ENCODE peak calls at places on chromosome 21, in five cellular contexts. One of them, this sample, is unnamed. For H3K9me3, the result is how much of the 10 kb centered on the place peaks cover.

GRCh38 chr21:31900121-31900895 is 27.5 kb downstream of the HUNK start:
- DNase-seq in uterus: no peak
- DNase-seq in cardiac muscle cell: no peak
- DNase-seq in ascending aorta: no peak
- DNase-seq in suprapubic skin: peak
- DNase-seq in this sample: peak

GRCh38 chr21:33171584-33172169 is 58.1 kb upstream of the IFNAR2 start:
- DNase-seq in uterus: no peak
- DNase-seq in cardiac muscle cell: no peak
- DNase-seq in ascending aorta: no peak
- DNase-seq in suprapubic skin: no peak
- DNase-seq in this sample: no peak

GRCh38 chr21:32843561-32843960 is 72.0 kb upstream of the PAXBP1 start:
- DNase-seq in uterus: no peak
- DNase-seq in cardiac muscle cell: no peak
- DNase-seq in ascending aorta: no peak
- DNase-seq in suprapubic skin: no peak
- DNase-seq in this sample: peak

GRCh38 chr21:41258617-41259016 is 58.0 kb upstream of the FAM3B start:
- DNase-seq in uterus: no peak
- DNase-seq in cardiac muscle cell: no peak
- DNase-seq in ascending aorta: no peak
- DNase-seq in suprapubic skin: no peak
- DNase-seq in this sample: peak

GRCh38 chr21:15433091-15433490 is 296.7 kb upstream of the USP25 start:
- DNase-seq in uterus: no peak
- DNase-seq in cardiac muscle cell: no peak
- DNase-seq in ascending aorta: no peak
- DNase-seq in suprapubic skin: no peak
- DNase-seq in this sample: no peak

GRCh38 chr21:28541371-28542112 is 451.1 kb downstream of the LTN1 start:
- DNase-seq in uterus: no peak
- DNase-seq in cardiac muscle cell: no peak
- DNase-seq in ascending aorta: no peak
- DNase-seq in suprapubic skin: no peak
- DNase-seq in this sample: no peak

GRCh38 chr21:31133243-31133830 is 95.1 kb upstream of the KRTAP19-8 start:
- DNase-seq in uterus: no peak
- DNase-seq in cardiac muscle cell: no peak
- DNase-seq in ascending aorta: no peak
- DNase-seq in suprapubic skin: no peak
- DNase-seq in this sample: no peak

GRCh38 chr21:31530918-31531705 is 128.4 kb upstream of the SOD1 start:
- DNase-seq in uterus: no peak
- DNase-seq in cardiac muscle cell: peak
- DNase-seq in ascending aorta: no peak
- DNase-seq in suprapubic skin: no peak
- DNase-seq in this sample: no peak

GRCh38 chr21:33127154-33127893 is 57.4 kb downstream of the OLIG1 start:
- DNase-seq in uterus: peak
- DNase-seq in cardiac muscle cell: peak
- DNase-seq in ascending aorta: no peak
- DNase-seq in suprapubic skin: no peak
- DNase-seq in this sample: peak

GRCh38 chr21:33025106-33025470 is 647 bp upstream of the OLIG2 start:
- DNase-seq in uterus: no peak
- DNase-seq in cardiac muscle cell: no peak
- DNase-seq in ascending aorta: no peak
- DNase-seq in suprapubic skin: no peak
- DNase-seq in this sample: no peak

GRCh38 chr21:43289966-43290365 is 121.2 kb downstream of the CRYAA start:
- DNase-seq in uterus: no peak
- DNase-seq in cardiac muscle cell: no peak
- DNase-seq in ascending aorta: no peak
- DNase-seq in suprapubic skin: no peak
- DNase-seq in this sample: no peak

DNA sequence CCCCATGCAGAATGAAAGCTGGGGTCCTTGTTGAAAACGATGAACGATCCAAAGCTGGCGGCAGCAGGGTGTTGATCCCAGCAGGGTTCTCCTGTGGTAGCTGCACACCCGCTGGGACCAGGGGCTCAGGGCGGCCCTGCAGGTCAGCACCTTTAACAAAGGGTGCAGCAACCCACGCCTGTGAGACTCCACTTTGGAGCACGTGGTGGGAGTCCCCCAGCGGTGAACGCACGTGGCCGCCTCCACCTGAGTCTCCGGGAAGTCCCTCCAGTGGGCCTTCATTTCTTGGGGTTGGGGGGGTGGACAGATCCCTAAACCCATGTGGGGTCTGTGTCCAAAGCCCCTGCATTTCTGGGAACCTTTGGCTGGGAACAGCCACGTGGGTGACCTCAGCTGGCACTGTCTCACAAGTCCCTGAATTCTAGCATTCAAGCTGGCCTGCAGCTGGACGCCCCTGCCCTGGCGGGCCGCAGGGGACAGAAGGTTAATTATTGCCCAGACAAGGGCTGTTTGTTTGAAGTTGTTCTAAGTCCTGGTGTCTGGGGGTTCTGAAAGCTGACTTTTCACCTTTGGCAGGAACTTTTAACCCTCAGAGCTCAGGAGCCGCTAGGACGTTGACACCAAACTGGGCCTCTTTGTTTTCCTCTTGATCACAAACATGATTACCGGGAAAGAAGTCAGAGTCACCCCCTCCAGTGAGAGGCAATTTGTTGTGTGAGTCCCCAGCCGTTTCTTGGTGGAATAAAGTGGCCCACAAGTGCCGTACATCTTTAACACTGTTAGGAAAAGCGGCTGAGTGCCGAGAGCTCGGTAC is 64.5 kb downstream of the COL18A1 start:
- DNase-seq in uterus: no peak
- DNase-seq in cardiac muscle cell: no peak
- DNase-seq in ascending aorta: no peak
- DNase-seq in suprapubic skin: no peak
- DNase-seq in this sample: no peak
- H3K27ac ChIP-seq in uterus: peak
- H3K27ac ChIP-seq in cardiac muscle cell: no peak
- H3K27ac ChIP-seq in ascending aorta: peak
- H3K27ac ChIP-seq in suprapubic skin: peak
- H3K27ac ChIP-seq in this sample: peak

GRCh38 chr21:44405948-44406872 is 49.1 kb upstream of the LRRC3 start:
- DNase-seq in uterus: no peak
- DNase-seq in cardiac muscle cell: no peak
- DNase-seq in ascending aorta: no peak
- DNase-seq in suprapubic skin: no peak
- DNase-seq in this sample: no peak

GRCh38 chr21:44405091-44405947 is 50.0 kb upstream of the LRRC3 start:
- DNase-seq in uterus: no peak
- DNase-seq in cardiac muscle cell: no peak
- DNase-seq in ascending aorta: no peak
- DNase-seq in suprapubic skin: no peak
- DNase-seq in this sample: no peak

GRCh38 chr21:44408226-44408625 is 47.1 kb upstream of the LRRC3 start:
- DNase-seq in uterus: no peak
- DNase-seq in cardiac muscle cell: no peak
- DNase-seq in ascending aorta: no peak
- DNase-seq in suprapubic skin: no peak
- DNase-seq in this sample: no peak

GRCh38 chr21:44406953-44407352 is 48.4 kb upstream of the LRRC3 start:
- DNase-seq in uterus: no peak
- DNase-seq in cardiac muscle cell: no peak
- DNase-seq in ascending aorta: no peak
- DNase-seq in suprapubic skin: no peak
- DNase-seq in this sample: no peak

GRCh38 chr21:44407493-44407892 is 47.8 kb upstream of the LRRC3 start:
- DNase-seq in uterus: no peak
- DNase-seq in cardiac muscle cell: no peak
- DNase-seq in ascending aorta: no peak
- DNase-seq in suprapubic skin: no peak
- DNase-seq in this sample: no peak
- H3K9me3 ChIP-seq in uterus: under half
- H3K9me3 ChIP-seq in cardiac muscle cell: under half
- H3K9me3 ChIP-seq in ascending aorta: under half
- H3K9me3 ChIP-seq in suprapubic skin: under half
- H3K9me3 ChIP-seq in this sample: under half

GRCh38 chr21:45439171-45439872 is 34.4 kb downstream of the COL18A1 start:
- DNase-seq in uterus: peak
- DNase-seq in cardiac muscle cell: peak
- DNase-seq in ascending aorta: no peak
- DNase-seq in suprapubic skin: peak
- DNase-seq in this sample: peak

GRCh38 chr21:45436371-45437040 is 31.5 kb downstream of the COL18A1 start:
- DNase-seq in uterus: no peak
- DNase-seq in cardiac muscle cell: no peak
- DNase-seq in ascending aorta: no peak
- DNase-seq in suprapubic skin: no peak
- DNase-seq in this sample: no peak

GRCh38 chr21:45440736-45441350 is 35.9 kb downstream of the COL18A1 start:
- DNase-seq in uterus: no peak
- DNase-seq in cardiac muscle cell: no peak
- DNase-seq in ascending aorta: no peak
- DNase-seq in suprapubic skin: no peak
- DNase-seq in this sample: no peak

GRCh38 chr21:45439901-45440461 is 35.0 kb downstream of the COL18A1 start:
- DNase-seq in uterus: no peak
- DNase-seq in cardiac muscle cell: no peak
- DNase-seq in ascending aorta: no peak
- DNase-seq in suprapubic skin: no peak
- DNase-seq in this sample: no peak

DNA sequence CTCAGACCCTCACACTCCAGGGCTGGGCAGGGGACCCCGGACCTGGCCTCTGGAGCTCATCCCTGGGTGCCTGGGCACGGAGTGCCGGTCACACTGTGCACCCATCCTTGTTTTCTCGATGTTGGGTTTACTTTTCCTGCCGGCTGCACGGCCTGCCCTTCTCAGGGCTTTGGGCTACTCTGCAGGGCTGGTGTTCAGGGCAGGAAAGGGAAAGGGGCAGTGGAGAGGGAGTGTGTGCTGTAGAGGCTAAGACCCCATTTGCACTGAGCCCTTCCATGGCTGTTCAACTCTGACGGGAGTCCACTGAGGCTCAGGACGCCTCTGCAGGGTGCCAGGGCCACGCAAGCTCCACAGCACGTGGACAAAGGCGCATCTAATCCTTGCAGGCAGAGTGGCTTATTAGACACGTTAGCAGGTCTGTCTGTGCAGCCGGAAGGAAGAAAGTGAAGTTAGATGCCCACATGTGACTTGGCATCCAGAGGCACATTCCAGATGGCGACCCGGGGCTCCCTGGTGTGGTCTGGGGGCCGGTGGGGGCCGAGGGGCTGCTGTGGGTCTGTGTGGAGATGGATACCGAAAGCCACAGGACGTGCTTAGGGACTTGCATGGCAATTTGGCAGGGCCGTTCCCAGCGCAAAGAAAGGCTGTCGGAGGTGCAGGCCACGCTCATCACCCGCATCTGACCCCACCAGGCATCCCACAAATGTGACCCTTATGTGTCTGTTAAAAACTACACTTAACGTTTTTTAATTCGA is 33.6 kb downstream of the COL18A1 start:
- DNase-seq in uterus: no peak
- DNase-seq in cardiac muscle cell: no peak
- DNase-seq in ascending aorta: no peak
- DNase-seq in suprapubic skin: no peak
- DNase-seq in this sample: no peak
- H3K4me3 ChIP-seq in uterus: peak
- H3K4me3 ChIP-seq in cardiac muscle cell: no peak
- H3K4me3 ChIP-seq in ascending aorta: peak
- H3K4me3 ChIP-seq in suprapubic skin: peak
- H3K4me3 ChIP-seq in this sample: peak

GRCh38 chr21:45496968-45497845 is 45.0 kb downstream of the SLC19A1 start:
- DNase-seq in uterus: peak
- DNase-seq in cardiac muscle cell: no peak
- DNase-seq in ascending aorta: no peak
- DNase-seq in suprapubic skin: peak
- DNase-seq in this sample: no peak

GRCh38 chr21:45496151-45496967 is 45.9 kb downstream of the SLC19A1 start:
- DNase-seq in uterus: no peak
- DNase-seq in cardiac muscle cell: no peak
- DNase-seq in ascending aorta: no peak
- DNase-seq in suprapubic skin: peak
- DNase-seq in this sample: no peak

GRCh38 chr21:45498646-45499000 is 43.6 kb downstream of the SLC19A1 start:
- DNase-seq in uterus: peak
- DNase-seq in cardiac muscle cell: no peak
- DNase-seq in ascending aorta: no peak
- DNase-seq in suprapubic skin: peak
- DNase-seq in this sample: no peak

GRCh38 chr21:45499201-45499750 is 43.0 kb downstream of the SLC19A1 start:
- DNase-seq in uterus: peak
- DNase-seq in cardiac muscle cell: no peak
- DNase-seq in ascending aorta: no peak
- DNase-seq in suprapubic skin: peak
- DNase-seq in this sample: no peak

DNA sequence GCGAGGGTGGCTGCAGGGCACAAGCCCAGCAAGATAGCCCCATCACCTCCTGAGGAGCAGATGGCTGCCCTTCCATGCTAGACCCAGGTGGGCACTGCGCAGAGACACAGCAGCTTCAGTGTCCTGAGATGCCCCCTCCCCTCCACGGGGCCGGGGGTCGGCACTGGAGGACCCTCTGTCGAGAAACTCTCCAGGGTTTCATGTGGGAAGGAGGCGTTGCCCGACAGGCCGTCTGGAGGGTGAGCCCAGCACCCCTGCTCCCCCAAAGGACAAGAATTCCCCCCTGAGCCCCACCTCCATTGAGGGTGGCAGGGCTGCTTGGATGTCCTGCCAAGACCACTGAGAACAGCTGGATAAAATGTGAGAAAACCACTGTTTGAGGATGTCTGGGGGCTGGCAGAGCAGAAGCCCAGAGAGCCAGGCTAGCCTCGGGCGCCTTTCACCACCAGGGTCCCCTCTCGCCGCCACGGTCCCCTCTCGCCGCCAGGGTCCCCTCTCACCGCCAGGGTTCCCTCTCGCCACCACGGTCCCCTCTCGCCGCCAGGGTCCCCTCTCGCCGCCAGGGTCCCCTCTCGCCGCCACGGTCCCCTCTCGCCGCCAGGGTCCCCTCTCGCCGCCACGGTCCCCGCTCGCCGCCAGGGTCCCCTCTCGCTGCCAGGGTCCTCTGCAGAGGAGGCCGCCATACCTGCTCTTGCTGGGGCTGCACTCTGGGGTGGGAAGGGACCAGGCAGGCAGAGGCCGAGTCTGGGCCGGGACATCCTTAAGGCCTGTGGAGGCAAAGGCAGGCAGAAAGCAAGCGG is 44.2 kb downstream of the SLC19A1 start:
- DNase-seq in uterus: peak
- DNase-seq in cardiac muscle cell: no peak
- DNase-seq in ascending aorta: no peak
- DNase-seq in suprapubic skin: peak
- DNase-seq in this sample: no peak
- H3K27ac ChIP-seq in uterus: no peak
- H3K27ac ChIP-seq in cardiac muscle cell: no peak
- H3K27ac ChIP-seq in ascending aorta: no peak
- H3K27ac ChIP-seq in suprapubic skin: no peak
- H3K27ac ChIP-seq in this sample: no peak

DNA sequence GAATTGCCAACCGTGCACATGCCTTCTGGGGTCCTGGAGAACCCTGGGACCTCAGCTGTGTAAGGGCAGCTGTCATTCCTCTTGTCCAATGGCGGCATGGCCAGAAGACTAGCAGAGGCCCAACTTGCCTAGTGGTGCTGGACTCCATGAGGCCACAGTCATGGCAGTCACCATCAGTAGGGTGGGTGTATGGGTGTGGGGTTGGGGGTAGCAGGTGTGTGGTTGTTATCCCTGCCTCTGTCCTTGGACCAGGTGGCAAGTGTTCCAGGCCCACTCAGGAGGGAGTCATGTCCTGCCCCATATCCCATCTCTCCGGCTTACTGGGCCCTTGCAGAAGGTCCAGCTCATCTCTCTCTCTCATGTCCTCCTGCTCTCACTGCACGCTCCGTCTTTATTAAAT is 1596.2 kb downstream of the MRPL39 start:
- DNase-seq in uterus: no peak
- DNase-seq in cardiac muscle cell: no peak
- DNase-seq in ascending aorta: no peak
- DNase-seq in suprapubic skin: no peak
- DNase-seq in this sample: no peak
- H3K9me3 ChIP-seq in uterus: under half
- H3K9me3 ChIP-seq in cardiac muscle cell: under half
- H3K9me3 ChIP-seq in ascending aorta: under half
- H3K9me3 ChIP-seq in suprapubic skin: under half
- H3K9me3 ChIP-seq in this sample: under half

This sample was measured in small intestine.